ENCODE peak calls at places on chromosomes 2 and 18, in ten cellular contexts. K, V, U, L, N, M, Z, R, T and Q are unnamed samples.

GRCh38 chr2:20327370-20327769 is 23.3 kb downstream of the PUM2 start:
- DNase-seq in K (no peak), V (no peak), U (no peak), L (no peak), N (no peak), M (no peak), Z (no peak), R (no peak), T (no peak), Q (no peak)

GRCh38 chr2:197125000-197125399 is 185.6 kb downstream of the ANKRD44 start:
- DNase-seq in K (peak), V (no peak), U (peak), L (no peak), N (no peak), M (no peak), Z (peak), R (no peak), T (no peak), Q (no peak)

GRCh38 chr2:182866095-182866460 is 359 bp downstream of the FRZB start:
- DNase-seq in K (peak), V (no peak), U (no peak), L (no peak), N (peak), M (no peak), Z (peak), R (no peak), T (no peak), Q (peak)

GRCh38 chr2:121321476-121321875 is 36.5 kb upstream of the TFCP2L1 start:
- DNase-seq in K (no peak), V (no peak), U (no peak), L (no peak), N (no peak), M (no peak), Z (no peak), R (no peak), T (no peak), Q (no peak)

GRCh38 chr2:16223071-16223470 is 282.7 kb downstream of the MYCN start:
- DNase-seq in K (no peak), V (no peak), U (no peak), L (no peak), N (no peak), M (no peak), Z (no peak), R (no peak), T (no peak), Q (no peak)

GRCh38 chr2:69815717-69816116 is 13.7 kb upstream of the GMCL1 start:
- DNase-seq in K (no peak), V (no peak), U (no peak), L (no peak), N (no peak), M (no peak), Z (no peak), R (no peak), T (no peak), Q (no peak)

GRCh38 chr2:47346-48218 is 1.3 kb upstream of the FAM110C start:
- DNase-seq in K (no peak), V (no peak), U (no peak), L (no peak), N (no peak), M (no peak), Z (no peak), R (no peak), T (no peak), Q (no peak)

GRCh38 chr2:120253021-120253882 is 600 bp downstream of the RALB start:
- DNase-seq in K (peak), V (peak), U (peak), L (peak), N (peak), M (peak), Z (peak), R (peak), T (peak), Q (peak)

GRCh38 chr18:36697905-36698304 is 130.9 kb downstream of the TPGS2 start:
- DNase-seq in K (no peak), V (no peak), U (no peak), L (no peak), N (peak), M (no peak), Z (peak), R (no peak), T (no peak), Q (no peak)

GRCh38 chr18:44735071-44735470 is 54.4 kb downstream of the SETBP1 start:
- DNase-seq in K (no peak), V (no peak), U (no peak), L (no peak), N (no peak), M (no peak), Z (no peak), R (no peak), T (no peak), Q (no peak)

GRCh38 chr18:24397131-24397693 is 412 bp downstream of the OSBPL1A start:
- DNase-seq in K (peak), V (no peak), U (peak), L (peak), N (peak), M (peak), Z (peak), R (no peak), T (peak), Q (peak)

GRCh38 chr18:77006305-77007175 is 126.0 kb downstream of the MBP start:
- DNase-seq in K (no peak), V (no peak), U (no peak), L (no peak), N (no peak), M (no peak), Z (no peak), R (no peak), T (no peak), Q (no peak)

GRCh38 chr2:234111523-234111922 is 61.0 kb downstream of the SPP2 start:
- DNase-seq in K (no peak), V (no peak), U (no peak), L (no peak), N (no peak), M (peak), Z (no peak), R (no peak), T (no peak), Q (no peak)

GRCh38 chr18:58805482-58806187 is 59.0 kb upstream of the ZNF532 start:
- DNase-seq in K (no peak), V (no peak), U (no peak), L (peak), N (no peak), M (no peak), Z (no peak), R (no peak), T (no peak), Q (peak)

GRCh38 chr2:28393115-28393836 is 618 bp downstream of the FOSL2 start:
- DNase-seq in K (peak), V (peak), U (peak), L (peak), N (peak), M (no peak), Z (peak), R (peak), T (no peak), Q (peak)

GRCh38 chr2:134401081-134401497 is 147.2 kb downstream of the MGAT5 start:
- DNase-seq in K (no peak), V (peak), U (no peak), L (peak), N (peak), M (no peak), Z (no peak), R (no peak), T (no peak), Q (no peak)

GRCh38 chr2:133489641-133490411 is 78.4 kb downstream of the NCKAP5 start:
- DNase-seq in K (no peak), V (peak), U (no peak), L (no peak), N (peak), M (no peak), Z (peak), R (no peak), T (no peak), Q (peak)

GRCh38 chr2:112644933-112645395 is 775 bp upstream of the SLC20A1 start:
- DNase-seq in K (no peak), V (no peak), U (no peak), L (no peak), N (peak), M (no peak), Z (no peak), R (no peak), T (no peak), Q (no peak)

GRCh38 chr2:11348209-11348749 is 3.8 kb upstream of the ROCK2 start:
- DNase-seq in K (no peak), V (no peak), U (no peak), L (no peak), N (peak), M (no peak), Z (no peak), R (peak), T (no peak), Q (no peak)

GRCh38 chr2:44242929-44243328 is 32.4 kb upstream of the SLC3A1 start:
- DNase-seq in K (no peak), V (no peak), U (no peak), L (no peak), N (no peak), M (no peak), Z (peak), R (no peak), T (no peak), Q (no peak)

GRCh38 chr2:114762986-114763385 is 320.5 kb downstream of the DPP10 start:
- DNase-seq in K (no peak), V (peak), U (no peak), L (no peak), N (no peak), M (no peak), Z (no peak), R (no peak), T (no peak), Q (no peak)

GRCh38 chr2:71675296-71675695 is 221.9 kb downstream of the DYSF start:
- DNase-seq in K (no peak), V (no peak), U (peak), L (no peak), N (no peak), M (no peak), Z (no peak), R (no peak), T (no peak), Q (peak)

GRCh38 chr18:8162797-8163196 is 446.4 kb upstream of the RAB12 start:
- DNase-seq in K (no peak), V (no peak), U (no peak), L (no peak), N (no peak), M (no peak), Z (no peak), R (no peak), T (no peak), Q (peak)

GRCh38 chr2:85216051-85216431 is 82.8 kb downstream of the TCF7L1 start:
- DNase-seq in K (no peak), V (no peak), U (no peak), L (no peak), N (no peak), M (no peak), Z (no peak), R (no peak), T (no peak), Q (no peak)

GRCh38 chr2:34419856-34420255 is 820.8 kb upstream of the FAM98A start:
- DNase-seq in K (peak), V (no peak), U (no peak), L (no peak), N (no peak), M (no peak), Z (no peak), R (no peak), T (no peak), Q (no peak)

GRCh38 chr18:6078877-6079276 is 183.6 kb upstream of the TMEM200C start:
- DNase-seq in K (no peak), V (no peak), U (no peak), L (no peak), N (no peak), M (no peak), Z (no peak), R (no peak), T (no peak), Q (no peak)

GRCh38 chr2:207683879-207684627 is 27.4 kb upstream of the CCNYL1 start:
- DNase-seq in K (peak), V (no peak), U (no peak), L (no peak), N (no peak), M (peak), Z (peak), R (no peak), T (no peak), Q (no peak)

GRCh38 chr2:111042772-111043771 is 77.6 kb upstream of the BCL2L11 start:
- DNase-seq in K (no peak), V (no peak), U (no peak), L (no peak), N (no peak), M (no peak), Z (no peak), R (no peak), T (no peak), Q (no peak)

GRCh38 chr2:52294628-52295027 is 1262.7 kb upstream of the NRXN1 start:
- DNase-seq in K (no peak), V (no peak), U (no peak), L (no peak), N (no peak), M (no peak), Z (no peak), R (no peak), T (no peak), Q (no peak)

GRCh38 chr2:241617431-241618154 is 19.4 kb downstream of the THAP4 start:
- DNase-seq in K (no peak), V (peak), U (no peak), L (peak), N (no peak), M (no peak), Z (no peak), R (peak), T (peak), Q (no peak)

GRCh38 chr2:9949992-9950520 is 1.4 kb upstream of the GRHL1 start:
- DNase-seq in K (no peak), V (no peak), U (no peak), L (no peak), N (no peak), M (no peak), Z (no peak), R (no peak), T (no peak), Q (no peak)
- H3K4me3 ChIP-seq in K (no peak), V (peak), U (no peak), L (no peak), N (no peak), M (no peak), Z (no peak), R (no peak), T (no peak), Q (no peak)

GRCh38 chr2:5692561-5693287 is 540 bp downstream of the SOX11 start:
- DNase-seq in K (peak), V (no peak), U (no peak), L (peak), N (no peak), M (no peak), Z (peak), R (no peak), T (no peak), Q (no peak)

GRCh38 chr2:5689790-5690189 is 2.4 kb upstream of the SOX11 start:
- DNase-seq in K (no peak), V (no peak), U (no peak), L (no peak), N (no peak), M (no peak), Z (no peak), R (no peak), T (no peak), Q (no peak)

GRCh38 chr2:5690718-5691658 is 1.2 kb upstream of the SOX11 start:
- DNase-seq in K (peak), V (no peak), U (no peak), L (peak), N (no peak), M (no peak), Z (peak), R (no peak), T (no peak), Q (no peak)

GRCh38 chr2:5691659-5692529 is at the start of gene SOX11:
- DNase-seq in K (peak), V (peak), U (peak), L (peak), N (no peak), M (no peak), Z (peak), R (no peak), T (no peak), Q (peak)

GRCh38 chr2:5690231-5690630 is 2.0 kb upstream of the SOX11 start:
- DNase-seq in K (no peak), V (no peak), U (no peak), L (no peak), N (no peak), M (no peak), Z (peak), R (no peak), T (no peak), Q (no peak)
- H3K27ac ChIP-seq in K (no peak), V (no peak), U (no peak), L (peak), N (no peak), M (no peak), Z (no peak), R (no peak), T (no peak), Q (peak)

GRCh38 chr2:119230630-119231185 is 7.1 kb downstream of the STEAP3 start:
- DNase-seq in K (peak), V (no peak), U (no peak), L (no peak), N (no peak), M (no peak), Z (peak), R (no peak), T (no peak), Q (no peak)

GRCh38 chr2:119231975-119232665 is 8.5 kb downstream of the STEAP3 start:
- DNase-seq in K (peak), V (no peak), U (peak), L (no peak), N (no peak), M (no peak), Z (peak), R (no peak), T (no peak), Q (no peak)

GRCh38 chr2:119234021-119235019 is 10.7 kb downstream of the STEAP3 start:
- DNase-seq in K (peak), V (no peak), U (no peak), L (peak), N (no peak), M (no peak), Z (peak), R (peak), T (no peak), Q (no peak)

GRCh38 chr2:119232666-119232993 is 9.0 kb downstream of the STEAP3 start:
- DNase-seq in K (no peak), V (no peak), U (no peak), L (no peak), N (no peak), M (no peak), Z (no peak), R (no peak), T (no peak), Q (no peak)

GRCh38 chr2:119233326-119234020 is 9.8 kb downstream of the STEAP3 start:
- DNase-seq in K (peak), V (no peak), U (no peak), L (no peak), N (no peak), M (no peak), Z (peak), R (no peak), T (no peak), Q (no peak)
- H3K4me3 ChIP-seq in K (peak), V (no peak), U (no peak), L (no peak), N (no peak), M (no peak), Z (no peak), R (no peak), T (no peak), Q (no peak)

DNA sequence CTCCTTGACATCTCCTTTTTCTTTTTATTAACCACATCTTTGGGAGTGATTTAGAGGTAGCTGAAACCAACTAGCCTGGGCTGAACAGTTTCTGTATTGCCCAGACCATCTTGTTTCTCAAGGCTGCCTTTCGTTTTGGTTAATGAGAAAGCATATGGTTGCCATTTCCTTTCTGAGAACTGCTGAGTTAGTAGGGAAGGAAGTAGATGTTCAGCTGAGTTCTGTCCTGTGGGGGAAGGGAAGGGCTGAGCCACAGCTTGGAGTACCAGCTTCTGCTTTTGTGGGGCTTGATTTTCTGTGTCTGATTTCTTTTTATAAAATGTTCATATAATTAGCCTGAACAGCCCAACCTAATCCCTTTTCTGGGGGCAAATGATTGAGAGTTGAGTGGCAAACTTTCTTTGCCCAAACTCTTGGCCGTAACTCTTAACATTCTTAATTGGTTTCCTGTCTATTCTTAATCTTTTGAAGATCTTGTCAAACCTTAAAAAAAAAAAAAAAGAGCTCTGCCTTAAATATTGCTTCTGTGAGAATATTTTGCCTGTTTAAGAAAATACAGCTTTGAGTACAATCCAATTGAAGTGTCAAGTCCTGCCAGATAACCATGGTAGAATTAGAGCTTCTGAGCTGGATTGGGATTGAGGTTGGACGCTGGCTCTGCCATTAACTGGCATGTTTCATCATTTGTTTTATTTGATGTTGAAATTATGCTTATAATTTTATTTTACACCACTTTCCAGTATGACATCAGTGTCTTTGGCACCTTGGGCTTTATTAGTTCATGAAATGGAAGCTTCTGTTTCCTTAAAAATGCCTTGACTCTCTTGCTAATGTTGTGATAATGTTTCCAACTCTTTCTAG is 1.9 kb upstream of the NABP1 start:
- DNase-seq in K (no peak), V (peak), U (no peak), L (no peak), N (peak), M (no peak), Z (no peak), R (peak), T (peak), Q (peak)
- H3K27ac ChIP-seq in K (peak), V (peak), U (no peak), L (no peak), N (peak), M (no peak), Z (no peak), R (peak), T (peak), Q (peak)